ENCODE peak calls at places on chromosomes 16 and 17, in ten cellular contexts. One of them, this sample, is unnamed.

GRCh38 chr17:21164226-21165019 is 37.7 kb downstream of the DHRS7B start:
- DNase-seq in pancreas: no peak
- DNase-seq in K562: no peak
- DNase-seq in mammary epithelial cell: no peak
- DNase-seq in chondrocyte: no peak
- DNase-seq in psoas muscle: no peak
- DNase-seq in AG09309: no peak
- DNase-seq in dorsolateral prefrontal cortex: no peak
- DNase-seq in left ventricle myocardium inferior: no peak
- DNase-seq in endothelial cell: no peak
- DNase-seq in this sample: no peak

GRCh38 chr17:3558603-3559269 is 1.1 kb upstream of the TRPV3 start:
- DNase-seq in pancreas: no peak
- DNase-seq in K562: no peak
- DNase-seq in mammary epithelial cell: peak
- DNase-seq in chondrocyte: no peak
- DNase-seq in psoas muscle: no peak
- DNase-seq in AG09309: no peak
- DNase-seq in dorsolateral prefrontal cortex: no peak
- DNase-seq in left ventricle myocardium inferior: no peak
- DNase-seq in endothelial cell: no peak
- DNase-seq in this sample: no peak

GRCh38 chr17:78661092-78661770 is 84.0 kb upstream of the DNAH17 start:
- DNase-seq in pancreas: no peak
- DNase-seq in K562: no peak
- DNase-seq in mammary epithelial cell: peak
- DNase-seq in chondrocyte: peak
- DNase-seq in psoas muscle: no peak
- DNase-seq in AG09309: no peak
- DNase-seq in dorsolateral prefrontal cortex: no peak
- DNase-seq in left ventricle myocardium inferior: no peak
- DNase-seq in endothelial cell: no peak
- DNase-seq in this sample: no peak

GRCh38 chr17:49209061-49209571 is 1.3 kb downstream of the GNGT2 start:
- DNase-seq in pancreas: no peak
- DNase-seq in K562: no peak
- DNase-seq in mammary epithelial cell: peak
- DNase-seq in chondrocyte: no peak
- DNase-seq in psoas muscle: no peak
- DNase-seq in AG09309: no peak
- DNase-seq in dorsolateral prefrontal cortex: no peak
- DNase-seq in left ventricle myocardium inferior: no peak
- DNase-seq in endothelial cell: no peak
- DNase-seq in this sample: no peak

GRCh38 chr17:4573682-4574081 is 10.6 kb upstream of the SMTNL2 start:
- DNase-seq in pancreas: no peak
- DNase-seq in K562: no peak
- DNase-seq in mammary epithelial cell: peak
- DNase-seq in chondrocyte: no peak
- DNase-seq in psoas muscle: peak
- DNase-seq in AG09309: no peak
- DNase-seq in dorsolateral prefrontal cortex: no peak
- DNase-seq in left ventricle myocardium inferior: peak
- DNase-seq in endothelial cell: no peak
- DNase-seq in this sample: no peak

GRCh38 chr17:77445030-77445907 is 304.5 kb downstream of the SEC14L1 start:
- DNase-seq in pancreas: no peak
- DNase-seq in K562: no peak
- DNase-seq in mammary epithelial cell: no peak
- DNase-seq in chondrocyte: no peak
- DNase-seq in psoas muscle: peak
- DNase-seq in AG09309: no peak
- DNase-seq in dorsolateral prefrontal cortex: no peak
- DNase-seq in left ventricle myocardium inferior: no peak
- DNase-seq in endothelial cell: no peak
- DNase-seq in this sample: no peak

GRCh38 chr16:48824271-48824670 is 214.3 kb upstream of the N4BP1 start:
- DNase-seq in pancreas: no peak
- DNase-seq in K562: no peak
- DNase-seq in mammary epithelial cell: no peak
- DNase-seq in chondrocyte: no peak
- DNase-seq in psoas muscle: no peak
- DNase-seq in AG09309: no peak
- DNase-seq in dorsolateral prefrontal cortex: no peak
- DNase-seq in left ventricle myocardium inferior: peak
- DNase-seq in endothelial cell: no peak
- DNase-seq in this sample: no peak

GRCh38 chr17:63493411-63493810 is 16.6 kb downstream of the ACE start:
- DNase-seq in pancreas: no peak
- DNase-seq in K562: no peak
- DNase-seq in mammary epithelial cell: no peak
- DNase-seq in chondrocyte: no peak
- DNase-seq in psoas muscle: no peak
- DNase-seq in AG09309: no peak
- DNase-seq in dorsolateral prefrontal cortex: no peak
- DNase-seq in left ventricle myocardium inferior: no peak
- DNase-seq in endothelial cell: no peak
- DNase-seq in this sample: no peak

GRCh38 chr16:88818610-88818874 is 6.8 kb upstream of the APRT start:
- DNase-seq in pancreas: no peak
- DNase-seq in K562: no peak
- DNase-seq in mammary epithelial cell: no peak
- DNase-seq in chondrocyte: no peak
- DNase-seq in psoas muscle: no peak
- DNase-seq in AG09309: no peak
- DNase-seq in dorsolateral prefrontal cortex: no peak
- DNase-seq in left ventricle myocardium inferior: no peak
- DNase-seq in endothelial cell: no peak
- DNase-seq in this sample: no peak

GRCh38 chr16:88820335-88821025 is 8.8 kb upstream of the APRT start:
- DNase-seq in pancreas: no peak
- DNase-seq in K562: no peak
- DNase-seq in mammary epithelial cell: no peak
- DNase-seq in chondrocyte: no peak
- DNase-seq in psoas muscle: no peak
- DNase-seq in AG09309: no peak
- DNase-seq in dorsolateral prefrontal cortex: no peak
- DNase-seq in left ventricle myocardium inferior: no peak
- DNase-seq in endothelial cell: no peak
- DNase-seq in this sample: no peak

GRCh38 chr16:88819126-88819525 is 7.4 kb upstream of the APRT start:
- DNase-seq in pancreas: no peak
- DNase-seq in K562: no peak
- DNase-seq in mammary epithelial cell: no peak
- DNase-seq in chondrocyte: no peak
- DNase-seq in psoas muscle: no peak
- DNase-seq in AG09309: no peak
- DNase-seq in dorsolateral prefrontal cortex: no peak
- DNase-seq in left ventricle myocardium inferior: no peak
- DNase-seq in endothelial cell: no peak
- DNase-seq in this sample: no peak

GRCh38 chr16:88822281-88823040 is 10.7 kb upstream of the APRT start:
- DNase-seq in pancreas: no peak
- DNase-seq in K562: no peak
- DNase-seq in mammary epithelial cell: no peak
- DNase-seq in chondrocyte: no peak
- DNase-seq in psoas muscle: no peak
- DNase-seq in AG09309: no peak
- DNase-seq in dorsolateral prefrontal cortex: no peak
- DNase-seq in left ventricle myocardium inferior: no peak
- DNase-seq in endothelial cell: no peak
- DNase-seq in this sample: no peak

DNA sequence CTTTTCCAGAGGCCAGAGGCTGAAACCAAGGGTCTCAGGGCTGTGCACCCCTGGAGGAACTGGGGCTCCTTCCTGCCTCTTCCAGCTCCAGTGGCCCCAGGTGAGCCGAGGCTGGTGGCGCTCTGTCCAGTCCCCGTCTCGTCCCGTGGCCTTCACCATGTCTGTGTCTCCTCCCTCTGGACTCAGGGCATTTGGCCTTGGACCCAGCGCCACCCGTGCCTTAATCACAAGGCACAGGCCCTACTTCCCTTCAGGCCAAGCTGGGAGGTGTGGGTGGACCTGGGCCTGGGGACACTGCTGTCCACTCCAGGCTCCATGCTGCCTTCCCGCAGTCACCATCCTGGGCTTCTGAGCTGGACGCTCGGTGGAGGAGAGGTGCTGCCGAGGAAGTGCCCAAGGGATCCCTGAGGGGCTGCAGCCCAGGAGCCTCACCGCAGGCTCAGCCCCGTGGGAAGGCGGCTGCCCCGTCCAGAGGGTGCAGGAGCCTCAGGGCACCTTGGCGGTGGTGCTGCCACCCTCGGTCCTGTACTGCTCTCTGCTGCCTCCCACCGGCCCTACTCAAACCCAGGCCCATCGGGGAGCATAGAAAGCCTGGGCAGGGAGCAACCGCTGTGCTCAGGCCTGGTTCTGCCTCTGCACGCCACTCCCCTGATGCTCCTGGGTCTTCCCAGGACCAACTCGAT is 9.6 kb upstream of the APRT start:
- DNase-seq in pancreas: no peak
- DNase-seq in K562: no peak
- DNase-seq in mammary epithelial cell: no peak
- DNase-seq in chondrocyte: no peak
- DNase-seq in psoas muscle: no peak
- DNase-seq in AG09309: no peak
- DNase-seq in dorsolateral prefrontal cortex: no peak
- DNase-seq in left ventricle myocardium inferior: no peak
- DNase-seq in endothelial cell: no peak
- DNase-seq in this sample: no peak
- TF ChIP-seq CTCF in pancreas: no peak
- TF ChIP-seq CTCF in K562: peak
- TF ChIP-seq CTCF in mammary epithelial cell: no peak
- TF ChIP-seq CTCF in chondrocyte: no peak
- TF ChIP-seq CTCF in psoas muscle: no peak
- TF ChIP-seq CTCF in AG09309: no peak
- TF ChIP-seq CTCF in dorsolateral prefrontal cortex: no peak
- TF ChIP-seq CTCF in left ventricle myocardium inferior: no peak
- TF ChIP-seq CTCF in endothelial cell: no peak
- TF ChIP-seq CTCF in this sample: no peak

GRCh38 chr16:21069986-21070385 is 80.7 kb downstream of the DNAH3 start:
- DNase-seq in pancreas: no peak
- DNase-seq in K562: no peak
- DNase-seq in mammary epithelial cell: no peak
- DNase-seq in chondrocyte: no peak
- DNase-seq in psoas muscle: no peak
- DNase-seq in AG09309: no peak
- DNase-seq in dorsolateral prefrontal cortex: no peak
- DNase-seq in left ventricle myocardium inferior: no peak
- DNase-seq in endothelial cell: no peak
- DNase-seq in this sample: no peak

GRCh38 chr16:21060027-21060510 is 90.6 kb downstream of the DNAH3 start:
- DNase-seq in pancreas: no peak
- DNase-seq in K562: no peak
- DNase-seq in mammary epithelial cell: no peak
- DNase-seq in chondrocyte: no peak
- DNase-seq in psoas muscle: no peak
- DNase-seq in AG09309: no peak
- DNase-seq in dorsolateral prefrontal cortex: no peak
- DNase-seq in left ventricle myocardium inferior: no peak
- DNase-seq in endothelial cell: no peak
- DNase-seq in this sample: no peak

GRCh38 chr16:21064203-21064602 is 86.4 kb downstream of the DNAH3 start:
- DNase-seq in pancreas: no peak
- DNase-seq in K562: no peak
- DNase-seq in mammary epithelial cell: no peak
- DNase-seq in chondrocyte: no peak
- DNase-seq in psoas muscle: no peak
- DNase-seq in AG09309: no peak
- DNase-seq in dorsolateral prefrontal cortex: no peak
- DNase-seq in left ventricle myocardium inferior: no peak
- DNase-seq in endothelial cell: no peak
- DNase-seq in this sample: no peak
- TF ChIP-seq CTCF in pancreas: no peak
- TF ChIP-seq CTCF in K562: no peak
- TF ChIP-seq CTCF in mammary epithelial cell: no peak
- TF ChIP-seq CTCF in chondrocyte: no peak
- TF ChIP-seq CTCF in psoas muscle: no peak
- TF ChIP-seq CTCF in AG09309: no peak
- TF ChIP-seq CTCF in dorsolateral prefrontal cortex: no peak
- TF ChIP-seq CTCF in left ventricle myocardium inferior: no peak
- TF ChIP-seq CTCF in endothelial cell: no peak
- TF ChIP-seq CTCF in this sample: no peak

DNA sequence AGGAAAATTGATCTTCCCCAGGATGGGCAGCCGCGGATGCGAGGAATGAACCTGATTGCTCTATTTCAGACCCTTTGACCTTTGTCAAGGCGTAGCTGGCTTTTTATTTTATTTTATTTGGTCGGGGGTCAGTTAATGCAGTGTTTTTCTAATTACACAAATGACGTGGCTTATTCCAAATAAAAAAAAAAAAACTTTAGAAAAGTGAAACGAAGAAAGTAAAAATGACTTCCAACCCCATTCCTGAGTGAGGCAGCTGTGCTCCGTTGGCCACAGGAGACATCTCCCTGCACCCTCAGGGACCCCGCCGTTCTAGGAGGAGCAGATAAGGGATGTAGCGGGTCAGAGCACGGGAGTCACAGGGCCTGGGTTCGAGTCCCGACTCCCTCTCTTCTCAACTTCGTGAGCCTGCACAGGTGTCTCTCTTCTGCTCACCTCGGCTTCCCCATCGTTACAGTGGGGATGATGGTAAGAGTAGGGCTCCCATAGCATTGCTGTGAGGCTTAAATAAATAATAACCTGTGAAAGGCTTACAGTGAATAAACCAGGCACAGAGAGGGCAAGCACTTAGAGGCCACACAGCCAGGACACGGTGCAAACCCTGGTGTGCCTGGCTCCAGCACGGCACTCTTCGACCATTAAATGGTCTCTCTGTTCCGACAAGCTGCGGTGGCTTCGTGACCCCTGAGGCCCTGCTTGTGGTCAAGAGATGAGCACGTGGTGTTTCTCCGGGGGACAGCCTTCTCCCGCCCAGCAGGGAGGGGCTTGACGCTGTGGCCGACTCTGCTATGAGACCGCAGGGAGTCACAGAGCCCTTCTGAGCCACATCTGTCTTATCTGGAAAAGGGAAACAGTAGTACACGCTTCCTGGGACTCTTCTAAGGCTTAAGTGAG is 10.2 kb downstream of the FOXF1 start:
- DNase-seq in pancreas: no peak
- DNase-seq in K562: peak
- DNase-seq in mammary epithelial cell: no peak
- DNase-seq in chondrocyte: no peak
- DNase-seq in psoas muscle: no peak
- DNase-seq in AG09309: no peak
- DNase-seq in dorsolateral prefrontal cortex: no peak
- DNase-seq in left ventricle myocardium inferior: peak
- DNase-seq in endothelial cell: no peak
- DNase-seq in this sample: no peak
- TF ChIP-seq CTCF in pancreas: no peak
- TF ChIP-seq CTCF in K562: no peak
- TF ChIP-seq CTCF in mammary epithelial cell: no peak
- TF ChIP-seq CTCF in chondrocyte: peak
- TF ChIP-seq CTCF in psoas muscle: no peak
- TF ChIP-seq CTCF in AG09309: no peak
- TF ChIP-seq CTCF in dorsolateral prefrontal cortex: no peak
- TF ChIP-seq CTCF in left ventricle myocardium inferior: no peak
- TF ChIP-seq CTCF in endothelial cell: peak
- TF ChIP-seq CTCF in this sample: no peak

GRCh38 chr16:69309316-69309715 is 1.8 kb upstream of the VPS4A start:
- DNase-seq in pancreas: no peak
- DNase-seq in K562: no peak
- DNase-seq in mammary epithelial cell: peak
- DNase-seq in chondrocyte: peak
- DNase-seq in psoas muscle: no peak
- DNase-seq in AG09309: no peak
- DNase-seq in dorsolateral prefrontal cortex: peak
- DNase-seq in left ventricle myocardium inferior: no peak
- DNase-seq in endothelial cell: no peak
- DNase-seq in this sample: no peak

GRCh38 chr16:69311115-69311532 is at the start of gene VPS4A:
- DNase-seq in pancreas: peak
- DNase-seq in K562: peak
- DNase-seq in mammary epithelial cell: peak
- DNase-seq in chondrocyte: peak
- DNase-seq in psoas muscle: peak
- DNase-seq in AG09309: peak
- DNase-seq in dorsolateral prefrontal cortex: peak
- DNase-seq in left ventricle myocardium inferior: peak
- DNase-seq in endothelial cell: peak
- DNase-seq in this sample: peak

GRCh38 chr16:69313469-69313868 is 2.3 kb downstream of the VPS4A start:
- DNase-seq in pancreas: no peak
- DNase-seq in K562: no peak
- DNase-seq in mammary epithelial cell: no peak
- DNase-seq in chondrocyte: no peak
- DNase-seq in psoas muscle: no peak
- DNase-seq in AG09309: no peak
- DNase-seq in dorsolateral prefrontal cortex: no peak
- DNase-seq in left ventricle myocardium inferior: no peak
- DNase-seq in endothelial cell: no peak
- DNase-seq in this sample: no peak

GRCh38 chr16:69310479-69311114 is 553 bp upstream of the VPS4A start:
- DNase-seq in pancreas: peak
- DNase-seq in K562: no peak
- DNase-seq in mammary epithelial cell: no peak
- DNase-seq in chondrocyte: peak
- DNase-seq in psoas muscle: no peak
- DNase-seq in AG09309: no peak
- DNase-seq in dorsolateral prefrontal cortex: no peak
- DNase-seq in left ventricle myocardium inferior: no peak
- DNase-seq in endothelial cell: no peak
- DNase-seq in this sample: no peak

DNA sequence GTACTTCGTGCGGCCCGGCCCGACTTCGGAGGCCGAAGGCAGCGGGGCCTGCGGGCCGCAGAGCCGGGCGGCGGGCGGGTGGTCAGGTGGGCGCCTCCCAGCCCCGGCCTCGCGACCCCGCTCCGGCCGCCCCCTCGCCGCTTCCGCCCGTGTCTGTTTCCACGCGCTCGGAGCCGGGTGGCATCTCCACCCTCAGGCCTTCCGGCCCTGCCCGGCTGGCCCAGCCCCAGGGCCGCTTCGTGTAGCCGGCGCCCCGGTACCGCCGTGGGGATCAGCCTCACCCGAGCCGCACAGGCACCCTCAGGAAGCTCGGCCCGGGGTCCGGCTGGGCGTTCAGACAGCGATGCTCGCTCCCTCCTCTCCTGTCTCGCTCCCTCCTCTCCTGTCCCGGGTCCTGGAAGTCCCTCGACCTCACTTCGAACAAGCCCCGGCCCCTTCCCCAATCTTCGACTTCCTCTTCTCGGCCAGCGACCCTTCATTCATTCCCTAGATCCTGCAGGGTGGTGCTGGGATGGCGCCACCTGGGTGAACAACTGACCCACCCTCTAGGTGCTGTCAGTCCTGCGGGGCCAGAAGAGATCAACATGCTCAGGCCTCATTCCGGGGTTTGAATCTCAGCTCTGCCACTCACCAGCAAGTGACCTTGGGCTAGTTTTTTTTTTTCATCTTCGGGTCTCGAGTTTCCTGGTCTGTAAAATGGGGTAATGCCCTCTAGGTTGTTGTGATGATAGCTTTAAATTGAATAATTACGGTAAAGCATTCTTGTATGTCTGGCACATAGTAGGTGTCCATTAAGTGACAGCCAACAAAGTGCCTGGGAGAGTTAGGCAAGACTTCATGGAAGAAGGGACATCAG is 611 bp downstream of the VPS4A start:
- DNase-seq in pancreas: no peak
- DNase-seq in K562: no peak
- DNase-seq in mammary epithelial cell: peak
- DNase-seq in chondrocyte: peak
- DNase-seq in psoas muscle: peak
- DNase-seq in AG09309: no peak
- DNase-seq in dorsolateral prefrontal cortex: no peak
- DNase-seq in left ventricle myocardium inferior: no peak
- DNase-seq in endothelial cell: peak
- DNase-seq in this sample: no peak
- TF ChIP-seq CTCF in pancreas: no peak
- TF ChIP-seq CTCF in K562: peak
- TF ChIP-seq CTCF in mammary epithelial cell: no peak
- TF ChIP-seq CTCF in chondrocyte: no peak
- TF ChIP-seq CTCF in psoas muscle: no peak
- TF ChIP-seq CTCF in AG09309: peak
- TF ChIP-seq CTCF in dorsolateral prefrontal cortex: no peak
- TF ChIP-seq CTCF in left ventricle myocardium inferior: no peak
- TF ChIP-seq CTCF in endothelial cell: no peak
- TF ChIP-seq CTCF in this sample: peak

This sample was measured in D721Med.